ENCODE peak calls at places on chromosomes 3 and 15, in eight cellular contexts. I is heart left ventricle, B is sigmoid colon, O is GM10248, S is GM12865, J is A549, A is IMR-90, F is foreskin fibroblast. Z is an unnamed sample.

GRCh38 chr3:22474706-22475470 is 723.9 kb upstream of the ZNF385D start:
- DNase-seq in I (peak), B (no peak), O (no peak), S (peak), J (no peak), A (no peak), F (peak), Z (peak)

GRCh38 chr15:53910852-53911251 is 67.4 kb upstream of the UNC13C start:
- DNase-seq in I (no peak), B (no peak), O (no peak), S (no peak), J (no peak), A (no peak), F (no peak), Z (no peak)

GRCh38 chr3:106083207-106083606 is 214.4 kb upstream of the CBLB start:
- DNase-seq in I (no peak), B (no peak), O (no peak), S (peak), J (no peak), A (no peak), F (no peak), Z (peak)

GRCh38 chr15:39788108-39788507 is 5.5 kb upstream of the FSIP1 start:
- DNase-seq in I (no peak), B (no peak), O (no peak), S (peak), J (no peak), A (peak), F (no peak), Z (peak)

GRCh38 chr3:170634663-170635096 is 48.8 kb upstream of the SLC7A14 start:
- DNase-seq in I (no peak), B (no peak), O (peak), S (peak), J (no peak), A (no peak), F (no peak), Z (no peak)

GRCh38 chr15:60419752-60420151 is 22.0 kb upstream of the ANXA2 start:
- DNase-seq in I (no peak), B (no peak), O (no peak), S (no peak), J (no peak), A (peak), F (no peak), Z (peak)

GRCh38 chr3:147161833-147162232 is 244.5 kb downstream of the ZIC4 start:
- DNase-seq in I (no peak), B (no peak), O (no peak), S (no peak), J (no peak), A (no peak), F (no peak), Z (no peak)

GRCh38 chr15:31338318-31338878 is 11.8 kb downstream of the KLF13 start:
- DNase-seq in I (no peak), B (peak), O (peak), S (peak), J (no peak), A (no peak), F (no peak), Z (peak)

GRCh38 chr3:183287301-183287971 is 34.4 kb downstream of the B3GNT5 start:
- DNase-seq in I (no peak), B (peak), O (no peak), S (no peak), J (peak), A (peak), F (peak), Z (peak)

GRCh38 chr15:57485869-57486268 is 105.8 kb upstream of the MYZAP start:
- DNase-seq in I (peak), B (no peak), O (no peak), S (no peak), J (peak), A (peak), F (peak), Z (peak)

GRCh38 chr15:71485094-71485693 is 325.2 kb upstream of the NR2E3 start:
- DNase-seq in I (no peak), B (no peak), O (peak), S (peak), J (peak), A (no peak), F (no peak), Z (no peak)

GRCh38 chr3:149784064-149784704 is 8.2 kb downstream of the ANKUB1 start:
- DNase-seq in I (no peak), B (no peak), O (no peak), S (no peak), J (peak), A (peak), F (no peak), Z (no peak)

GRCh38 chr3:16864610-16865313 is 20.0 kb upstream of the PLCL2 start:
- DNase-seq in I (no peak), B (no peak), O (no peak), S (no peak), J (peak), A (peak), F (no peak), Z (peak)

GRCh38 chr3:59517448-59517847 is 467.6 kb upstream of the CFAP20DC start:
- DNase-seq in I (no peak), B (no peak), O (no peak), S (no peak), J (no peak), A (no peak), F (no peak), Z (no peak)

GRCh38 chr15:74326759-74327158 is 40.7 kb downstream of the CYP11A1 start:
- DNase-seq in I (no peak), B (no peak), O (no peak), S (no peak), J (no peak), A (peak), F (peak), Z (no peak)

GRCh38 chr15:50250789-50251394 is 14.6 kb downstream of the HDC start:
- DNase-seq in I (no peak), B (no peak), O (no peak), S (peak), J (no peak), A (no peak), F (no peak), Z (peak)

GRCh38 chr3:128170866-128171516 is 17.7 kb downstream of the EEFSEC start:
- DNase-seq in I (peak), B (peak), O (no peak), S (peak), J (peak), A (peak), F (peak), Z (peak)

GRCh38 chr3:43180027-43180426 is 74.1 kb upstream of the POMGNT2 start:
- DNase-seq in I (no peak), B (no peak), O (peak), S (peak), J (no peak), A (peak), F (peak), Z (peak)

GRCh38 chr3:8494332-8494731 is 7.3 kb upstream of the LMCD1 start:
- DNase-seq in I (no peak), B (no peak), O (no peak), S (no peak), J (no peak), A (no peak), F (no peak), Z (no peak)

GRCh38 chr3:8499181-8499611 is 2.4 kb upstream of the LMCD1 start:
- DNase-seq in I (no peak), B (no peak), O (no peak), S (no peak), J (no peak), A (no peak), F (no peak), Z (no peak)

GRCh38 chr3:8500208-8500961 is 1.2 kb upstream of the LMCD1 start:
- DNase-seq in I (no peak), B (no peak), O (no peak), S (no peak), J (peak), A (peak), F (no peak), Z (peak)

GRCh38 chr3:8500966-8501365 is 657 bp upstream of the LMCD1 start:
- DNase-seq in I (no peak), B (no peak), O (no peak), S (no peak), J (no peak), A (no peak), F (no peak), Z (no peak)

DNA sequence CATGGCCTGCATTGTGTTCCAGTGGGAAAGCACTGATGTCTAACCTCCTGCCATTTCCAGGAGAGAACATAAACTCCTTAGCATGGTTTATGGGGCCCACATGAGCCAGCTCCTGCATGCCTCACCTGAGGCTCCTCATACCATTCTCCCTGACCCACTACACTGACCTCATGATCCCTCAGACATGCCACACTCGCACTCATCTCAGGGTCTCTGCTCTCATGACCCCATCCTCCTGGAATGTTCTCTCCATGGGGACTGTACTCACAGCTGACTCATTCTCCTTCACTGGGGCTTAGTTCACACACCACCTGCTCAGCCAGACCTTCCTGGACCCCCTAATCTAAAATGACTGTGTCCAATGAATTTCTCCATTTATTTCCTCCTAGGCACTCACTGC is 4.0 kb upstream of the LMCD1 start:
- DNase-seq in I (no peak), B (no peak), O (no peak), S (no peak), J (peak), A (peak), F (peak), Z (no peak)
- TF ChIP-seq CTCF in I (no peak), B (no peak), O (no peak), S (no peak), J (no peak), A (no peak), F (no peak), Z (no peak)

GRCh38 chr3:31817411-31817966 is 163.6 kb downstream of the OSBPL10 start:
- DNase-seq in I (no peak), B (no peak), O (no peak), S (no peak), J (no peak), A (no peak), F (no peak), Z (no peak)

GRCh38 chr3:31813197-31813596 is 167.9 kb downstream of the OSBPL10 start:
- DNase-seq in I (no peak), B (no peak), O (no peak), S (no peak), J (no peak), A (no peak), F (no peak), Z (no peak)

GRCh38 chr3:31813686-31814085 is 167.4 kb downstream of the OSBPL10 start:
- DNase-seq in I (no peak), B (no peak), O (no peak), S (no peak), J (no peak), A (no peak), F (no peak), Z (no peak)

GRCh38 chr3:31815006-31815405 is 166.1 kb downstream of the OSBPL10 start:
- DNase-seq in I (no peak), B (no peak), O (no peak), S (no peak), J (no peak), A (no peak), F (no peak), Z (no peak)

GRCh38 chr3:31815631-31816440 is 165.2 kb downstream of the OSBPL10 start:
- DNase-seq in I (no peak), B (no peak), O (no peak), S (no peak), J (no peak), A (no peak), F (no peak), Z (no peak)
- TF ChIP-seq CTCF in I (no peak), B (no peak), O (no peak), S (no peak), J (no peak), A (no peak), F (no peak), Z (no peak)

DNA sequence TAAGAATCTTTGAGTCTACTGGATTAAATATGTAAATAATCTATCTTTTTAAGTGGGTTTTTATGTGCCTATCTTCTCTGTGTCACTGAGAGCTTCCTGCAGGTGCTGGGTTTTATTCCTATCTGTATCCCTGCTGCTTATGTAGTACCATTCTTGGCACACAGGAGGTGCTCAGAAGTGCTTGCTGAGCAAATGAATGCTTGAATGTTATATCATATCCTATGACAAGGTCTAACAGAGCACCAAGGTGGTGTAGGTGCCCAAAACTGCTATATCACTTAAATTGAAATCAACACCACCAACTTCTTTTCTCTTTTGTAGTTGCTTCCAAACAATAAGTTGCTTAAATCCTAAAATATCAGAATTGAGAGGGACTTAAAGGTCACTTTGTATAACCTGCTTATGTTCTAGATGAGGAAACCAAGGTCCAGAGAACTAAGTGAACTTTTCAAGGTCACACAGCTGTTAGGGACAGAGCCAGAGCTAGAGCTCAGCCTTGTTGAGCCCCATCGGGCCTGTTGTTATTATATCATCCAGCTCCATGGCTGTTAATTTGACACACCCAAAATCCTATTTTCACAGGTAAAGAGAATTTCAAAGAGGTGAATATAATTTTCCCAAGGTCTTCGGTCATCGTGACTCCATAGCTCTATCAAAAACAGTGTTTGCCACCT is 46.0 kb downstream of the CCNL1 start:
- DNase-seq in I (no peak), B (no peak), O (no peak), S (no peak), J (no peak), A (no peak), F (no peak), Z (no peak)
- TF ChIP-seq CTCF in I (no peak), B (no peak), O (no peak), S (peak), J (no peak), A (no peak), F (no peak), Z (no peak)

GRCh38 chr3:99777210-99777549 is 40.5 kb upstream of the CMSS1 start:
- DNase-seq in I (no peak), B (no peak), O (no peak), S (no peak), J (no peak), A (no peak), F (no peak), Z (peak)

GRCh38 chr3:99768808-99769501 is 48.7 kb upstream of the CMSS1 start:
- DNase-seq in I (no peak), B (no peak), O (no peak), S (no peak), J (no peak), A (no peak), F (no peak), Z (no peak)

GRCh38 chr3:99777708-99778107 is 40.0 kb upstream of the CMSS1 start:
- DNase-seq in I (no peak), B (no peak), O (no peak), S (no peak), J (no peak), A (no peak), F (no peak), Z (no peak)

GRCh38 chr3:99776516-99777209 is 41.0 kb upstream of the CMSS1 start:
- DNase-seq in I (no peak), B (no peak), O (no peak), S (no peak), J (no peak), A (peak), F (no peak), Z (peak)

GRCh38 chr3:99774467-99774866 is 43.2 kb upstream of the CMSS1 start:
- DNase-seq in I (no peak), B (no peak), O (peak), S (peak), J (no peak), A (peak), F (peak), Z (peak)
- TF ChIP-seq CTCF in I (no peak), B (no peak), O (no peak), S (no peak), J (no peak), A (no peak), F (no peak), Z (no peak)

GRCh38 chr3:52983336-52983807 is 62.5 kb downstream of the SFMBT1 start:
- DNase-seq in I (no peak), B (no peak), O (peak), S (peak), J (no peak), A (no peak), F (no peak), Z (no peak)

GRCh38 chr3:52986049-52986448 is 59.8 kb downstream of the SFMBT1 start:
- DNase-seq in I (no peak), B (no peak), O (no peak), S (no peak), J (no peak), A (peak), F (peak), Z (peak)

GRCh38 chr3:52983828-52984227 is 62.0 kb downstream of the SFMBT1 start:
- DNase-seq in I (no peak), B (no peak), O (no peak), S (no peak), J (no peak), A (no peak), F (no peak), Z (no peak)

GRCh38 chr3:52990637-52991036 is 55.2 kb downstream of the SFMBT1 start:
- DNase-seq in I (no peak), B (no peak), O (no peak), S (no peak), J (no peak), A (no peak), F (no peak), Z (no peak)

GRCh38 chr3:52986938-52987337 is 58.9 kb downstream of the SFMBT1 start:
- DNase-seq in I (no peak), B (no peak), O (no peak), S (no peak), J (peak), A (peak), F (peak), Z (peak)
- TF ChIP-seq CTCF in I (peak), B (no peak), O (peak), S (peak), J (peak), A (peak), F (peak), Z (peak)

DNA sequence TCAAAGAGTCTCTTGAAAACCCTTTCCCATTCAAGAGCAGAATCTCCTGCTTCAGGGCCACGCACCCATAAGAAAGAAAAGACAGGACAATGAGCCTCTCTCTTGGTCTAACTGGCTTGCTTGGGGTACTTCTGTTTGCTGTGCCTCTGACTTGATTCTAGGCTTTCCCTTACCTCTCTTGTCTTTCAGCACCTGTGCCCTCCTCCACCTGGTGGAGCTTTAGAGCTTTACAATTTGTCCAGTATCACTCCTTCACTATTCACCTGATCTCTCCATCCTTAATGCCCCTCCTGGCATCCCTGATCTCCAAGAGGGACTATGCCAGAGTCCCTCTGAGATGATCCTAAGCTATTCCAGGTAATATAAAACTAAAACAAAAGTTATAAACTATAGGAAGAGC is 252.6 kb downstream of the NTRK3 start:
- DNase-seq in I (no peak), B (no peak), O (no peak), S (no peak), J (no peak), A (no peak), F (no peak), Z (no peak)
- TF ChIP-seq CTCF in I (no peak), B (no peak), O (no peak), S (no peak), J (no peak), A (no peak), F (no peak), Z (no peak)

GRCh38 chr15:100663066-100663465 is 60.7 kb downstream of the ASB7 start:
- DNase-seq in I (no peak), B (no peak), O (no peak), S (no peak), J (peak), A (no peak), F (no peak), Z (no peak)
- TF ChIP-seq CTCF in I (no peak), B (no peak), O (no peak), S (no peak), J (peak), A (peak), F (peak), Z (peak)